ENCODE peak calls at places on chromosomes 1 and 21, in nine cellular contexts. One of them, this sample, is unnamed.

GRCh38 chr1:14113841-14114567 is 414.0 kb downstream of the PRDM2 start:
- DNase-seq in A549: peak
- DNase-seq in tibial nerve: peak
- DNase-seq in substantia nigra: peak
- DNase-seq in left ventricle myocardium inferior: peak
- DNase-seq in cardiac muscle cell: peak
- DNase-seq in aorta: no peak
- DNase-seq in ovary: no peak
- DNase-seq in CD4-positive, CD25-positive, alpha-beta regulatory T cell: no peak
- DNase-seq in this sample: no peak

GRCh38 chr1:116150368-116150767 is 39.2 kb downstream of the MAB21L3 start:
- DNase-seq in CD4-positive, CD25-positive, alpha-beta regulatory T cell: no peak
- DNase-seq in substantia nigra: no peak
- DNase-seq in left ventricle myocardium inferior: no peak
- DNase-seq in cardiac muscle cell: no peak
- DNase-seq in A549: no peak
- DNase-seq in ovary: no peak
- DNase-seq in tibial nerve: no peak
- DNase-seq in aorta: no peak
- DNase-seq in this sample: no peak

GRCh38 chr1:212797681-212798080 is 6.0 kb downstream of the TATDN3 start:
- DNase-seq in A549: no peak
- DNase-seq in substantia nigra: no peak
- DNase-seq in ovary: no peak
- DNase-seq in aorta: no peak
- DNase-seq in cardiac muscle cell: no peak
- DNase-seq in tibial nerve: no peak
- DNase-seq in CD4-positive, CD25-positive, alpha-beta regulatory T cell: no peak
- DNase-seq in left ventricle myocardium inferior: no peak
- DNase-seq in this sample: no peak

GRCh38 chr1:236645016-236645680 is 40.8 kb upstream of the HEATR1 start:
- DNase-seq in tibial nerve: no peak
- DNase-seq in A549: no peak
- DNase-seq in aorta: no peak
- DNase-seq in CD4-positive, CD25-positive, alpha-beta regulatory T cell: no peak
- DNase-seq in ovary: no peak
- DNase-seq in substantia nigra: no peak
- DNase-seq in left ventricle myocardium inferior: no peak
- DNase-seq in cardiac muscle cell: no peak
- DNase-seq in this sample: no peak

GRCh38 chr1:179709841-179710329 is 33.2 kb upstream of the FAM163A start:
- DNase-seq in A549: no peak
- DNase-seq in ovary: peak
- DNase-seq in cardiac muscle cell: no peak
- DNase-seq in substantia nigra: no peak
- DNase-seq in tibial nerve: no peak
- DNase-seq in left ventricle myocardium inferior: peak
- DNase-seq in CD4-positive, CD25-positive, alpha-beta regulatory T cell: peak
- DNase-seq in aorta: no peak
- DNase-seq in this sample: no peak

GRCh38 chr1:31666290-31666963 is 21.8 kb upstream of the PEF1 start:
- DNase-seq in CD4-positive, CD25-positive, alpha-beta regulatory T cell: no peak
- DNase-seq in A549: peak
- DNase-seq in aorta: no peak
- DNase-seq in substantia nigra: no peak
- DNase-seq in left ventricle myocardium inferior: no peak
- DNase-seq in tibial nerve: peak
- DNase-seq in cardiac muscle cell: no peak
- DNase-seq in ovary: no peak
- DNase-seq in this sample: no peak

GRCh38 chr1:198220428-198220827 is 63.6 kb downstream of the NEK7 start:
- DNase-seq in A549: peak
- DNase-seq in ovary: no peak
- DNase-seq in aorta: no peak
- DNase-seq in left ventricle myocardium inferior: no peak
- DNase-seq in substantia nigra: no peak
- DNase-seq in tibial nerve: no peak
- DNase-seq in CD4-positive, CD25-positive, alpha-beta regulatory T cell: no peak
- DNase-seq in cardiac muscle cell: no peak
- DNase-seq in this sample: no peak

GRCh38 chr1:244048566-244049141 is 2.4 kb upstream of the ZBTB18 start:
- DNase-seq in CD4-positive, CD25-positive, alpha-beta regulatory T cell: no peak
- DNase-seq in ovary: no peak
- DNase-seq in left ventricle myocardium inferior: no peak
- DNase-seq in A549: no peak
- DNase-seq in tibial nerve: no peak
- DNase-seq in substantia nigra: no peak
- DNase-seq in cardiac muscle cell: peak
- DNase-seq in aorta: no peak
- DNase-seq in this sample: no peak

GRCh38 chr1:113821916-113822315 is 9.6 kb upstream of the RSBN1 start:
- DNase-seq in cardiac muscle cell: no peak
- DNase-seq in CD4-positive, CD25-positive, alpha-beta regulatory T cell: no peak
- DNase-seq in tibial nerve: no peak
- DNase-seq in left ventricle myocardium inferior: no peak
- DNase-seq in substantia nigra: no peak
- DNase-seq in aorta: no peak
- DNase-seq in ovary: no peak
- DNase-seq in A549: no peak
- DNase-seq in this sample: no peak

GRCh38 chr1:209549384-209550001 is 34.0 kb upstream of the CAMK1G start:
- DNase-seq in substantia nigra: no peak
- DNase-seq in ovary: no peak
- DNase-seq in A549: no peak
- DNase-seq in CD4-positive, CD25-positive, alpha-beta regulatory T cell: no peak
- DNase-seq in aorta: no peak
- DNase-seq in cardiac muscle cell: no peak
- DNase-seq in left ventricle myocardium inferior: no peak
- DNase-seq in tibial nerve: no peak
- DNase-seq in this sample: no peak

GRCh38 chr1:218390625-218391024 is 45.5 kb downstream of the TGFB2 start:
- DNase-seq in CD4-positive, CD25-positive, alpha-beta regulatory T cell: no peak
- DNase-seq in left ventricle myocardium inferior: no peak
- DNase-seq in tibial nerve: no peak
- DNase-seq in A549: no peak
- DNase-seq in substantia nigra: no peak
- DNase-seq in ovary: no peak
- DNase-seq in cardiac muscle cell: peak
- DNase-seq in aorta: no peak
- DNase-seq in this sample: no peak

GRCh38 chr1:109392788-109393580 is 4.7 kb downstream of the SORT1 start:
- DNase-seq in A549: peak
- DNase-seq in cardiac muscle cell: peak
- DNase-seq in ovary: peak
- DNase-seq in tibial nerve: peak
- DNase-seq in CD4-positive, CD25-positive, alpha-beta regulatory T cell: no peak
- DNase-seq in left ventricle myocardium inferior: peak
- DNase-seq in substantia nigra: peak
- DNase-seq in aorta: peak
- DNase-seq in this sample: peak

GRCh38 chr1:221272940-221273339 is 393.7 kb downstream of the HLX start:
- DNase-seq in substantia nigra: no peak
- DNase-seq in left ventricle myocardium inferior: no peak
- DNase-seq in A549: peak
- DNase-seq in aorta: no peak
- DNase-seq in tibial nerve: no peak
- DNase-seq in cardiac muscle cell: no peak
- DNase-seq in ovary: no peak
- DNase-seq in CD4-positive, CD25-positive, alpha-beta regulatory T cell: no peak
- DNase-seq in this sample: no peak

GRCh38 chr21:33399821-33400220 is 3.4 kb upstream of the IFNGR2 start:
- DNase-seq in ovary: no peak
- DNase-seq in tibial nerve: no peak
- DNase-seq in aorta: no peak
- DNase-seq in left ventricle myocardium inferior: no peak
- DNase-seq in A549: no peak
- DNase-seq in cardiac muscle cell: no peak
- DNase-seq in CD4-positive, CD25-positive, alpha-beta regulatory T cell: no peak
- DNase-seq in substantia nigra: no peak
- DNase-seq in this sample: no peak

GRCh38 chr1:157000686-157001085 is 44.9 kb downstream of the ARHGEF11 start:
- DNase-seq in ovary: no peak
- DNase-seq in tibial nerve: no peak
- DNase-seq in aorta: no peak
- DNase-seq in cardiac muscle cell: no peak
- DNase-seq in CD4-positive, CD25-positive, alpha-beta regulatory T cell: no peak
- DNase-seq in left ventricle myocardium inferior: no peak
- DNase-seq in A549: no peak
- DNase-seq in substantia nigra: no peak
- DNase-seq in this sample: no peak

GRCh38 chr1:146012703-146013565 is 8.6 kb downstream of the HJV start:
- DNase-seq in left ventricle myocardium inferior: no peak
- DNase-seq in substantia nigra: no peak
- DNase-seq in cardiac muscle cell: peak
- DNase-seq in A549: peak
- DNase-seq in aorta: no peak
- DNase-seq in tibial nerve: peak
- DNase-seq in CD4-positive, CD25-positive, alpha-beta regulatory T cell: peak
- DNase-seq in ovary: peak
- DNase-seq in this sample: no peak

GRCh38 chr1:51600529-51600928 is 16.4 kb upstream of the OSBPL9 start:
- DNase-seq in cardiac muscle cell: no peak
- DNase-seq in aorta: no peak
- DNase-seq in substantia nigra: no peak
- DNase-seq in A549: no peak
- DNase-seq in left ventricle myocardium inferior: no peak
- DNase-seq in CD4-positive, CD25-positive, alpha-beta regulatory T cell: no peak
- DNase-seq in tibial nerve: no peak
- DNase-seq in ovary: no peak
- DNase-seq in this sample: no peak

GRCh38 chr1:21547876-21548275 is 38.7 kb downstream of the ALPL start:
- DNase-seq in tibial nerve: no peak
- DNase-seq in cardiac muscle cell: no peak
- DNase-seq in substantia nigra: peak
- DNase-seq in CD4-positive, CD25-positive, alpha-beta regulatory T cell: no peak
- DNase-seq in aorta: no peak
- DNase-seq in ovary: no peak
- DNase-seq in left ventricle myocardium inferior: no peak
- DNase-seq in A549: no peak
- DNase-seq in this sample: no peak

GRCh38 chr1:214319930-214320329 is 39.0 kb downstream of the SMYD2 start:
- DNase-seq in ovary: no peak
- DNase-seq in aorta: no peak
- DNase-seq in cardiac muscle cell: no peak
- DNase-seq in tibial nerve: no peak
- DNase-seq in A549: no peak
- DNase-seq in CD4-positive, CD25-positive, alpha-beta regulatory T cell: no peak
- DNase-seq in left ventricle myocardium inferior: no peak
- DNase-seq in substantia nigra: no peak
- DNase-seq in this sample: no peak
- H3K27ac ChIP-seq in ovary: no peak
- H3K27ac ChIP-seq in aorta: no peak
- H3K27ac ChIP-seq in cardiac muscle cell: no peak
- H3K27ac ChIP-seq in tibial nerve: no peak
- H3K27ac ChIP-seq in A549: no peak
- H3K27ac ChIP-seq in CD4-positive, CD25-positive, alpha-beta regulatory T cell: no peak
- H3K27ac ChIP-seq in left ventricle myocardium inferior: peak
- H3K27ac ChIP-seq in substantia nigra: no peak
- H3K27ac ChIP-seq in this sample: no peak

GRCh38 chr21:39125752-39126485 is 57.3 kb downstream of the PSMG1 start:
- DNase-seq in tibial nerve: peak
- DNase-seq in aorta: no peak
- DNase-seq in cardiac muscle cell: peak
- DNase-seq in ovary: peak
- DNase-seq in substantia nigra: no peak
- DNase-seq in CD4-positive, CD25-positive, alpha-beta regulatory T cell: no peak
- DNase-seq in A549: peak
- DNase-seq in left ventricle myocardium inferior: no peak
- DNase-seq in this sample: peak
- H3K27ac ChIP-seq in tibial nerve: no peak
- H3K27ac ChIP-seq in aorta: no peak
- H3K27ac ChIP-seq in cardiac muscle cell: peak
- H3K27ac ChIP-seq in ovary: no peak
- H3K27ac ChIP-seq in substantia nigra: no peak
- H3K27ac ChIP-seq in CD4-positive, CD25-positive, alpha-beta regulatory T cell: no peak
- H3K27ac ChIP-seq in A549: peak
- H3K27ac ChIP-seq in left ventricle myocardium inferior: peak
- H3K27ac ChIP-seq in this sample: peak

GRCh38 chr1:43969746-43970466 is at the start of gene DPH2:
- DNase-seq in cardiac muscle cell: peak
- DNase-seq in left ventricle myocardium inferior: peak
- DNase-seq in CD4-positive, CD25-positive, alpha-beta regulatory T cell: peak
- DNase-seq in ovary: peak
- DNase-seq in A549: peak
- DNase-seq in aorta: peak
- DNase-seq in tibial nerve: peak
- DNase-seq in substantia nigra: peak
- DNase-seq in this sample: peak

GRCh38 chr1:43970911-43971310 is 1.1 kb downstream of the DPH2 start:
- DNase-seq in ovary: no peak
- DNase-seq in substantia nigra: no peak
- DNase-seq in aorta: no peak
- DNase-seq in CD4-positive, CD25-positive, alpha-beta regulatory T cell: no peak
- DNase-seq in A549: no peak
- DNase-seq in cardiac muscle cell: no peak
- DNase-seq in tibial nerve: no peak
- DNase-seq in left ventricle myocardium inferior: no peak
- DNase-seq in this sample: no peak

GRCh38 chr1:43970502-43970901 is 692 bp downstream of the DPH2 start:
- DNase-seq in tibial nerve: no peak
- DNase-seq in substantia nigra: no peak
- DNase-seq in aorta: no peak
- DNase-seq in cardiac muscle cell: no peak
- DNase-seq in CD4-positive, CD25-positive, alpha-beta regulatory T cell: no peak
- DNase-seq in A549: no peak
- DNase-seq in ovary: no peak
- DNase-seq in left ventricle myocardium inferior: no peak
- DNase-seq in this sample: no peak

GRCh38 chr1:43968348-43968948 is 1.4 kb upstream of the DPH2 start:
- DNase-seq in ovary: no peak
- DNase-seq in substantia nigra: no peak
- DNase-seq in tibial nerve: no peak
- DNase-seq in A549: no peak
- DNase-seq in cardiac muscle cell: peak
- DNase-seq in CD4-positive, CD25-positive, alpha-beta regulatory T cell: no peak
- DNase-seq in aorta: no peak
- DNase-seq in left ventricle myocardium inferior: no peak
- DNase-seq in this sample: no peak

GRCh38 chr1:43969416-43969745 is 429 bp upstream of the DPH2 start:
- DNase-seq in A549: no peak
- DNase-seq in left ventricle myocardium inferior: no peak
- DNase-seq in ovary: no peak
- DNase-seq in substantia nigra: no peak
- DNase-seq in tibial nerve: no peak
- DNase-seq in CD4-positive, CD25-positive, alpha-beta regulatory T cell: no peak
- DNase-seq in cardiac muscle cell: no peak
- DNase-seq in aorta: no peak
- DNase-seq in this sample: no peak
- H3K27ac ChIP-seq in A549: no peak
- H3K27ac ChIP-seq in left ventricle myocardium inferior: peak
- H3K27ac ChIP-seq in ovary: no peak
- H3K27ac ChIP-seq in substantia nigra: peak
- H3K27ac ChIP-seq in tibial nerve: no peak
- H3K27ac ChIP-seq in CD4-positive, CD25-positive, alpha-beta regulatory T cell: no peak
- H3K27ac ChIP-seq in cardiac muscle cell: no peak
- H3K27ac ChIP-seq in aorta: no peak
- H3K27ac ChIP-seq in this sample: no peak

DNA sequence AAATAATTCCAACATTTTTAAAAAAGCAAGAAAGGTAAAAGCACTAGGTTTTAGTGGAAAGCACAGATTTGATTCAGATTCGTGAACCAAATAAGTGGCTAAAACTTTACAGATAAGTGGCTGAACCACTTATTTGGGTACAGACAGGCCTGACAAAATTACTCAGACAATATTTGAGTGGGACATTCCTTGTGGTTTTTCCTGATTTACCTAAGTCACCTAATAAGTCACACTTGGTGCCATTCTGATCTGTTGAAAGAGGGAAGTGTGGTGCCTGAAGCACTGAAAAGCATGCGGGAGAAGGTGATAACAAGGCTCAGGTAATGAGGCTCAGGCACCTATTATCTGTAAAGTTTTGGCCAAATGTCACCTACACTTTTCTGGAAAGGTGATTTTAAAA is 81.6 kb upstream of the CD55 start:
- DNase-seq in ovary: no peak
- DNase-seq in tibial nerve: no peak
- DNase-seq in aorta: no peak
- DNase-seq in cardiac muscle cell: no peak
- DNase-seq in CD4-positive, CD25-positive, alpha-beta regulatory T cell: no peak
- DNase-seq in A549: peak
- DNase-seq in left ventricle myocardium inferior: no peak
- DNase-seq in substantia nigra: no peak
- DNase-seq in this sample: no peak
- H3K27ac ChIP-seq in ovary: no peak
- H3K27ac ChIP-seq in tibial nerve: no peak
- H3K27ac ChIP-seq in aorta: no peak
- H3K27ac ChIP-seq in cardiac muscle cell: no peak
- H3K27ac ChIP-seq in CD4-positive, CD25-positive, alpha-beta regulatory T cell: no peak
- H3K27ac ChIP-seq in A549: peak
- H3K27ac ChIP-seq in left ventricle myocardium inferior: no peak
- H3K27ac ChIP-seq in substantia nigra: no peak
- H3K27ac ChIP-seq in this sample: no peak